ENCODE peak calls at places on chromosomes 2 and 18, in four cellular contexts. B, P, N and C are unnamed samples.

GRCh38 chr2:149648282-149649030 is 60.9 kb upstream of the MMADHC start:
- DNase-seq in N (no peak), P (peak; percentile 99), B (no peak), C (no peak)

GRCh38 chr2:106106627-106107508 is 87.2 kb downstream of the UXS1 start:
- DNase-seq in N (no peak), P (no peak), B (no peak), C (no peak)

GRCh38 chr2:85743304-85743978 is 10.3 kb upstream of the ATOH8 start:
- DNase-seq in B (no peak), N (no peak), P (no peak), C (no peak)

GRCh38 chr2:126831234-126832005 is 67.3 kb upstream of the TEX51 start:
- DNase-seq in N (no peak), P (no peak), B (peak; percentile 60), C (no peak)

GRCh38 chr2:239285932-239286230 is 114.9 kb downstream of the HDAC4 start:
- DNase-seq in B (no peak), P (no peak), N (no peak), C (no peak)

GRCh38 chr18:54932472-54932871 is 26.8 kb downstream of the CCDC68 start:
- DNase-seq in N (no peak), B (no peak), P (no peak), C (no peak)

GRCh38 chr18:50696929-50697328 is 122.9 kb downstream of the MRO start:
- DNase-seq in B (no peak), P (no peak), N (no peak), C (no peak)

GRCh38 chr18:37496568-37496967 is 69.0 kb downstream of the CELF4 start:
- DNase-seq in B (no peak), P (no peak), N (no peak), C (no peak)

GRCh38 chr2:105746177-105747080 is 1.7 kb downstream of the NCK2 start:
- DNase-seq in P (no peak), B (peak; percentile 52), N (peak; percentile 55), C (no peak)

GRCh38 chr2:108383146-108383830 is 5.5 kb downstream of the SULT1C4 start:
- DNase-seq in N (no peak), P (no peak), B (no peak), C (no peak)

GRCh38 chr2:208369091-208369490 is 37.5 kb upstream of the PTH2R start:
- DNase-seq in B (no peak), N (no peak), P (no peak), C (no peak)

GRCh38 chr2:216700088-216700567 is 4.8 kb upstream of the IGFBP5 start:
- DNase-seq in N (no peak), B (no peak), P (no peak), C (no peak)

GRCh38 chr2:44016282-44016681 is 20.5 kb upstream of the LRPPRC start:
- DNase-seq in P (peak; percentile 5), N (no peak), B (no peak), C (no peak)

GRCh38 chr2:131039101-131039440 is 54.2 kb downstream of the FAM168B start:
- DNase-seq in N (no peak), P (no peak), B (no peak), C (no peak)

GRCh38 chr2:60437080-60437765 is 116.2 kb downstream of the BCL11A start:
- DNase-seq in N (no peak), B (no peak), P (no peak), C (no peak)

GRCh38 chr2:8452979-8453903 is 228.6 kb upstream of the ID2 start:
- DNase-seq in N (no peak), B (no peak), P (no peak), C (no peak)

GRCh38 chr18:58845913-58846312 is 18.8 kb upstream of the ZNF532 start:
- DNase-seq in B (no peak), N (no peak), P (no peak), C (no peak)

GRCh38 chr2:115171751-115172150 is 729.3 kb downstream of the DPP10 start:
- DNase-seq in P (no peak), B (no peak), N (no peak), C (no peak)

GRCh38 chr18:35005963-35006577 is 35.1 kb upstream of the MAPRE2 start:
- DNase-seq in B (no peak), N (no peak), P (peak; percentile 36), C (peak; percentile 52)

GRCh38 chr2:119823734-119824334 is 64.1 kb downstream of the PTPN4 start:
- DNase-seq in B (no peak), P (no peak), N (no peak), C (peak; percentile 30)

GRCh38 chr18:9827856-9828793 is 57.6 kb upstream of the TXNDC2 start:
- DNase-seq in P (peak; percentile 98), B (peak; percentile 89), N (no peak), C (peak; percentile 99)

GRCh38 chr2:147844691-147845607 is at the start of gene ACVR2A:
- DNase-seq in N (peak; percentile 6), B (no peak), P (no peak), C (no peak)

GRCh38 chr2:25042321-25043240 is 705 bp downstream of the EFR3B start:
- DNase-seq in N (no peak), B (no peak), P (no peak), C (no peak)

GRCh38 chr2:85445316-85446295 is 27.1 kb downstream of the SH2D6 start:
- DNase-seq in B (no peak), P (no peak), N (no peak), C (no peak)

GRCh38 chr18:13889661-13890060 is 25.7 kb downstream of the MC2R start:
- DNase-seq in N (no peak), B (no peak), P (no peak), C (no peak)

GRCh38 chr2:127651987-127652550 is 6.1 kb downstream of the GPR17 start:
- DNase-seq in P (no peak), N (no peak), B (no peak), C (no peak)

GRCh38 chr2:174336403-174337336 is 1.9 kb downstream of the SP9 start:
- DNase-seq in P (no peak), B (no peak), N (no peak), C (peak; percentile 33)